ENCODE peak calls at places on chromosomes 5 and 9, in eight cellular contexts. Y, C, H, T, E, Z, X and B are unnamed samples. For H3K4me1, the result is how much of the 10 kb centered on the place peaks cover.

GRCh38 chr5:111685969-111686368 is 71.0 kb downstream of the NREP start:
- DNase-seq in C (no peak), T (no peak), Z (no peak), H (no peak), E (no peak), Y (no peak), X (no peak), B (peak)

GRCh38 chr5:167339205-167339604 is 952.2 kb upstream of the WWC1 start:
- DNase-seq in H (no peak), Y (no peak), C (no peak), X (no peak), T (no peak), E (no peak), Z (no peak), B (no peak)

GRCh38 chr5:89211836-89212235 is 328.9 kb upstream of the MEF2C start:
- DNase-seq in X (no peak), Y (no peak), H (no peak), E (no peak), T (no peak), C (no peak), Z (no peak), B (no peak)

GRCh38 chr5:96528816-96529474 is 95.9 kb upstream of the PCSK1 start:
- DNase-seq in H (no peak), C (no peak), E (no peak), Y (no peak), Z (no peak), T (no peak), X (no peak), B (no peak)

GRCh38 chr9:136318769-136319241 is 8.5 kb upstream of the GPSM1 start:
- DNase-seq in Y (no peak), H (no peak), X (no peak), Z (no peak), T (no peak), C (no peak), E (no peak), B (no peak)

GRCh38 chr5:115168829-115169391 is 798 bp downstream of the TRIM36 start:
- DNase-seq in Y (peak), H (peak), X (no peak), Z (no peak), E (no peak), T (peak), C (no peak), B (no peak)

GRCh38 chr5:92064993-92065392 is 681.9 kb upstream of the ARRDC3 start:
- DNase-seq in C (no peak), H (no peak), Y (no peak), T (no peak), X (no peak), Z (no peak), E (no peak), B (no peak)

GRCh38 chr5:90488791-90489190 is 14.1 kb downstream of the POLR3G start:
- DNase-seq in H (no peak), T (no peak), E (no peak), Y (no peak), Z (no peak), C (no peak), X (no peak), B (no peak)

DNA sequence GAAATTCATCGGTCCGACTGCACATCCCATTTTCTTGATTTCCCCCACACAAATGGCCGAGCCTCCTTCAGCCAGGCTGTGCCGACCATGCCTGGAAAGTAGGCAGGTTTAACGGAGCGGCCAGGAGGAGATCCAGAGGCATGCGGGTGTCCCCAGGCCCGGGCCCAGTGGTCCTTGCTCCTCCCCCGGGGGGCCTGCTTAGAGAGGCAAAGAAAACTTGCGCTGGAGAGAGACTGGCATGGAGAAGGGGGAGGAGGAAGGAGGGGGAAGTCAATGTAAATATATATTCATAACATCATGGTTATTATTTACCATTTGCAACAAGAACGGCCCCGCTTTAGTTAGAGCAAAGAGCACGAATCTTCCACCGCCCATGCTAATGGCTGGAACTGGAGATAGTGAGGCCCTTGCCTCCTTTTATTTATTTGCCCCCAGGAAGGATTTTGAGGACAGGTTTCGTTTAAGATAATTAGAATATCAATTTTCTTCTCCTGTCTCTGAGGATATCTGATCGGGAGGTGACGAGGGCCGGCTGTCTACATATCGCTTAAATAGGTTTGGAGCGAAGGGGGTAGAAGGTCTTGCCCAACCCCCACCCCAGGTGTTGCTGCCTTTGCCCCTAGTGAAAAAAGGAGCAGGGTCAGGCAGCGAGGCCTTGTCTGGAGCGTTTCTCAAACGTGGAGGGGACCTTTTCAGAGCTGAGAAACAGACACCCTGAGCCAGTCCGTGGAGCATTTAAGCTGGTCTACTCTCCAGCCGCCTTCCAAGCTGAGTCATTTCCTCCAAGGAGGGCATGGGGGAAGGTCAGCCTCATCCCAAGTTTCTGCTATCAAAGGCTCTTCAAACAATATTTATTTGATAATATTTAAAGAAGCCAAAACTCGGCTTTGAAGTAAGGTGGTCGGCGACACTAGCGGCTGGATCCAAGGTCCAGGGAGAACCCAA is 2.5 kb downstream of the BARHL1 start:
- DNase-seq in E (no peak), Y (peak), C (no peak), T (no peak), Z (peak), X (no peak), H (no peak), B (no peak)
- H3K27ac ChIP-seq in E (no peak), Y (no peak), C (no peak), T (no peak), Z (no peak), X (no peak), H (no peak), B (no peak)

GRCh38 chr5:141618030-141618803 is 583 bp downstream of the DIAPH1 start:
- DNase-seq in Z (peak), T (peak), C (peak), X (peak), E (peak), Y (no peak), H (peak), B (no peak)

GRCh38 chr5:141628175-141628788 is 8.4 kb downstream of the HDAC3 start:
- DNase-seq in C (no peak), Y (no peak), T (no peak), H (peak), X (no peak), Z (no peak), E (no peak), B (no peak)

GRCh38 chr5:141618804-141619554 is at the start of gene DIAPH1:
- DNase-seq in E (peak), Z (peak), H (peak), T (peak), C (peak), X (peak), Y (peak), B (peak)

GRCh38 chr5:141623621-141624020 is 4.8 kb upstream of the DIAPH1 start:
- DNase-seq in C (no peak), E (no peak), H (no peak), Z (no peak), Y (no peak), T (no peak), X (no peak), B (no peak)

DNA sequence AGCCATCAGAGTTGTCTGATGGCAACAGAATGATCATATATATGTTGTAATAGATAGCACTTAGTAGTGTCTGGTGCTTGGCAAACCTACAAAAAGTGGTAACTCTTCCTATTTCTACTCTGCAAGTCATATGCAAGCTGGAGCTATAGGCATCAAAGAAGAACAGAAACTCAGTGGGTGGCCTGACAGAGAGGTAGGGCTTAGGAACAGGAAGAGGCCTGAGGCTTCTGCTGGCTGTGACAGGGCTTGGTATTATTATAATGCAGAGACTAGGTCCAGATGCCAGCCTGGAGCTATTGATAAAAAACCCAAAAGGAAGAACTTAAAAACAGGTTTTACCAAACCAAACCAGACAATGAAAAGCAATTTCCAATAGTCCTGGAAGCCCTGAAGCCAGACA is 4.4 kb upstream of the DIAPH1 start:
- DNase-seq in X (no peak), Y (no peak), C (no peak), T (no peak), H (no peak), E (no peak), Z (no peak), B (no peak)
- H3K4me3 ChIP-seq in X (no peak), Y (no peak), C (no peak), T (no peak), H (no peak), E (no peak), Z (no peak), B (no peak)

GRCh38 chr9:726005-726404 is 115.5 kb upstream of the DMRT1 start:
- DNase-seq in E (no peak), H (no peak), T (no peak), X (no peak), Y (no peak), C (no peak), Z (no peak), B (no peak)
- H3K4me1 ChIP-seq in E (under half), H (under half), T (under half), X (under half), Y (under half), C (under half), Z (under half), B (under half)

DNA sequence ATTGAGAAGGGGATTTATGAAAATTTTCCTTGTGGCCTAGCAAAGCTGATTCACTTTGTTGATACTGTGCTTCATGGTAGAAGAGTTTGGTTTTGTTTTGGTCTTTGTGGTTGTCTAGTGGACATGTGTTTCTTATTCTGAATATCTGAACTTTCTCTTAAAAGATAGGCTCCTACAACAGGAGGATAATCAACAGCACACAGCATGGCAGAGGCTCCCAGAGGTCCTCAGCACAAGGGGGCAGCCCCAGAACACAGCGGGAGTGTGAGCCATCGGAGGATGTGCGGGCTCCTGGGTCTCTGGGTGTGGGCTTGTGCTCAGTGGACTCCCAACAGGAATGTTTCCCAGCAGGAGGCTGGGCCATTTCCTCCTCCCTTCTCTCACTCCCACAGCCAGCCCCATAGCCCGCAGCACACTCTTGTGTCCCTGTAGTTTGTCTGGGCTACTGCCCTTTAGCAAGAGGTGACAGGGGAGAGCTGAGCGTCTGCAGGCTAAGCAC is 164.3 kb upstream of the OTULINL start:
- DNase-seq in H (no peak), X (no peak), E (no peak), C (no peak), T (no peak), Z (no peak), Y (no peak), B (no peak)
- H3K27ac ChIP-seq in H (no peak), X (peak), E (no peak), C (no peak), T (no peak), Z (no peak), Y (no peak), B (no peak)